ENCODE peak calls at places on chromosomes 13 and 19, in nine cellular contexts. D is uterus, C is left ventricle myocardium inferior, Q is right cardiac atrium, S is cardiac muscle cell, K is pancreas, A is suprapubic skin, P is testis, X is A673. G is an unnamed sample.

GRCh38 chr13:30138511-30138910 is 168.8 kb downstream of the KATNAL1 start:
- DNase-seq in D (no peak), C (no peak), Q (no peak), S (no peak), K (no peak), A (no peak), P (no peak), X (no peak), G (no peak)

GRCh38 chr13:95073826-95074345 is 227.4 kb downstream of the ABCC4 start:
- DNase-seq in D (no peak), C (no peak), Q (no peak), S (no peak), K (no peak), A (no peak), P (no peak), X (no peak), G (no peak)

GRCh38 chr13:78649997-78650724 is 8.8 kb downstream of the OBI1 start:
- DNase-seq in D (no peak), C (no peak), Q (no peak), S (no peak), K (no peak), A (no peak), P (no peak), X (no peak), G (no peak)

GRCh38 chr13:61128850-61129645 is 286.6 kb downstream of the PCDH20 start:
- DNase-seq in D (no peak), C (no peak), Q (no peak), S (no peak), K (no peak), A (no peak), P (no peak), X (peak; percentile 33), G (no peak)

GRCh38 chr13:22047082-22047784 is 376.4 kb downstream of the FGF9 start:
- DNase-seq in D (no peak), C (no peak), Q (no peak), S (no peak), K (no peak), A (no peak), P (no peak), X (no peak), G (no peak)

GRCh38 chr13:26880741-26881140 is 120.2 kb upstream of the GPR12 start:
- DNase-seq in D (no peak), C (no peak), Q (no peak), S (no peak), K (no peak), A (no peak), P (no peak), X (no peak), G (no peak)

GRCh38 chr13:93736111-93736510 is 509.5 kb downstream of the GPC6 start:
- DNase-seq in D (no peak), C (no peak), Q (no peak), S (no peak), K (no peak), A (no peak), P (no peak), X (no peak), G (no peak)

GRCh38 chr19:56105090-56105701 is 15.9 kb downstream of the ZNF787 start:
- DNase-seq in D (peak; percentile 82), C (peak; percentile 63), Q (peak; percentile 88), S (peak; percentile 78), K (peak; percentile 86), A (no peak), P (peak; percentile 85), X (peak; percentile 91), G (peak; percentile 85)

GRCh38 chr13:114141261-114141996 is 9.0 kb upstream of the RASA3 start:
- DNase-seq in D (no peak), C (no peak), Q (no peak), S (no peak), K (peak; percentile 21), A (no peak), P (no peak), X (no peak), G (no peak)

GRCh38 chr13:98180092-98180491 is 3.0 kb upstream of the RNF113B start:
- DNase-seq in D (no peak), C (no peak), Q (no peak), S (no peak), K (no peak), A (no peak), P (no peak), X (peak; percentile 22), G (no peak)

GRCh38 chr13:76948139-76948538 is at the start of gene ACOD1:
- DNase-seq in D (no peak), C (no peak), Q (no peak), S (no peak), K (no peak), A (no peak), P (no peak), X (no peak), G (no peak)

GRCh38 chr19:10882108-10882457 is 10.7 kb downstream of the CARM1 start:
- DNase-seq in D (no peak), C (peak; percentile 48), Q (no peak), S (peak; percentile 42), K (no peak), A (no peak), P (no peak), X (no peak), G (no peak)

GRCh38 chr13:36090592-36090991 is 40.6 kb downstream of the DCLK1 start:
- DNase-seq in D (no peak), C (no peak), Q (no peak), S (no peak), K (no peak), A (no peak), P (no peak), X (peak; percentile 37), G (no peak)

GRCh38 chr13:101711307-101712025 is 259.0 kb downstream of the ITGBL1 start:
- DNase-seq in D (no peak), C (peak; percentile 19), Q (peak; percentile 50), S (no peak), K (no peak), A (no peak), P (no peak), X (no peak), G (no peak)

GRCh38 chr13:98893361-98893760 is 84.5 kb downstream of the DOCK9 start:
- DNase-seq in D (no peak), C (no peak), Q (no peak), S (no peak), K (no peak), A (no peak), P (no peak), X (peak; percentile 33), G (no peak)

GRCh38 chr19:50173144-50173543 is 10.1 kb upstream of the IZUMO2 start:
- DNase-seq in D (no peak), C (no peak), Q (no peak), S (no peak), K (no peak), A (no peak), P (no peak), X (no peak), G (no peak)

GRCh38 chr19:18205180-18205915 is 1.5 kb upstream of the RAB3A start:
- DNase-seq in D (peak; percentile 91), C (peak; percentile 86), Q (peak; percentile 95), S (peak; percentile 82), K (peak; percentile 79), A (peak; percentile 92), P (peak; percentile 85), X (peak; percentile 68), G (peak; percentile 91)
- H3K27ac ChIP-seq in D (peak overlapping the region; percentile 100), C (peak overlapping the region; percentile 100), Q (peak overlapping the region; percentile 95), S (peak overlapping the region; percentile 94), K (peak overlapping the region; percentile 60), A (peak overlapping the region; percentile 94), P (peak overlapping the region; percentile 97), X (peak overlapping the region; percentile 86), G (peak overlapping the region; percentile 93)

DNA sequence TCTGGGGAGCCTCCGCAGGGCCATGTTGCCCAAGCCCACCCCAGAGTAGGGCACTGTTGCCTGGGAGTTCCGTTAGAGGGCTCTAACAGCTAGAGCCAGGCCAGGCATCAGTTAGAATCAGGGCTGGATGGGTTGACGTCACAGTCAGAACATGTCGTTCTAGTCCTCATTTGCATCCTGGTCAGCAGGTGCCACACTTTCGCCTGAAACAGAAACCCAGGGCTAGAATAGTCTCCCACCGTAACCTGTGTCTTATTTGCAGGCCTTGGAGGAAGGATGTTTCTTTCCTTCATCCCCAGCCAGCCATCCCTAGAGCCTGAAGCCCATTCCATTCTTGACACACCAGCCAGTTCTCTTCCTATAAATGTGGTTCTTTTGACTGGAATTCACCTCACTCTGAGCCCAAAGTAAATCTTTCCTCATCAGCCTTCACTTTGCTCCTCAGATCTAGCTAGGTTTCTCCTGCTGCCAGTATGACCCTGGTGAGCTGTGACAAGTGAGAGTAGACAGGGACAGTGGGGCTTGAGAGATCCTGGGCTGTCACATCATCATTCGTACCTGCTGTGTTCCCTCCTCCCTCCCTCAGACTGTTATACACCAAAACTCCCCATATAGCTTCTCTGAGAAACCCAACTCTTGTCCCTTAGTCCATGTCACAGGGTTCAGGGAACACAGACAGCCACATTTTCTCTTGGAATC is 12.2 kb upstream of the CCDC97 start:
- DNase-seq in D (no peak), C (no peak), Q (no peak), S (no peak), K (no peak), A (no peak), P (no peak), X (no peak), G (no peak)
- H3K27ac ChIP-seq in D (peak overlapping the region; percentile 69), C (peak overlapping the region; percentile 86), Q (peak overlapping the region; percentile 96), S (peak overlapping the region; percentile 93), K (no peak overlapping the region), A (peak overlapping the region; percentile 89), P (peak overlapping the region; percentile 81), X (no peak overlapping the region), G (peak overlapping the region; percentile 81)

DNA sequence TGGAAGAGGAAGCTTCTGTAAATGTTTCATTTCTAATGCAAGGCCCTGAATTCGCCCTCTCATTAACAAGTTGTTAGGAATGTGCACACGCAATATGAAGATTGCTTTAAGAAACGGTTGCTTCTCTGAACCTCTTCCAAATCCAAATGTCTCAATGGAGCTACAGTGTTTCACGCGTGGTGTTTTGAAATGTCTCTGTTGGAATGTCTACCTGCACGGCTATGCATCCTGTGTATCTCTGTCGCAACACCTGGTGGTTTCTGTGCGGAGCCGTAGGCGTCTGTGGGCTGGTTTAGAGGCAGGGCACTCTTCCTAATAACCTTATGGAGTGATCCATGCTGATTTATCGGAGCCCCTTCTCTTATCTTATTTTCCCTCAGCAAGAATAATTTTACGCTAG is 1584.2 kb upstream of the SLC10A2 start:
- DNase-seq in D (no peak), C (no peak), Q (no peak), S (no peak), K (no peak), A (no peak), P (no peak), X (no peak), G (no peak)
- H3K27ac ChIP-seq in D (no peak overlapping the region), C (no peak overlapping the region), Q (no peak overlapping the region), S (no peak overlapping the region), K (no peak overlapping the region), A (no peak overlapping the region), P (no peak overlapping the region), X (no peak overlapping the region), G (no peak overlapping the region)

DNA sequence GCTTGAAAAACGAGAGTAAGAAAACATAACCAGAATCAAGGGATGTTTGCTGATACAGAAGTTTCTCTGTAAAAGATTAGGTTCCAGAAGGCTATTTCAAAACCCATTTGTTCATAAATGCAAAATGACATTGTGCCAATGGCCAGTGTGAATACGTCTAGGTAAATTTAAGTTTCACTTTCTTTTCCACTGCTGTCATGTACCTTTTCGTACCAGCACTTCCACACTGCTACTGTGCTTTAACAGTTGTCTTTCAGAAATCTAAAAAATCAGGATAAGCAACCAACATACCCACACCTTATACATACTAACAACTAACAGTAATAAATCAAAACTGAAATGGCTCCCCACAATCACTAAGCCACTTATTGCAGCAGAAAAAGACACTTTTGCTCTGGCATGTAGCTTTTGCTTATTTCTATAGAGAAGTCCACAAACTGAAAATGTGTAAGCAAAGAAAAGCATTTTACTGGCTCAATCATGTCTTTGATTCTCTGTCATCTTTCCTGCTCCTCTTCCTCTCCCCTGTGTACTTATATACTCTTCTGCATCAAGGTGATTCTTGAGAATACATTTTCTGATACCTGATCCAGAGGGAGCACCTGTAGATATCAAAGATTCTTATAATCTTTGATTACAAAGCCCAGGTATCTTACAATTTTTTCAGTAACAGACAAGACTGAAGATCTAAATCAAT is 34.3 kb downstream of the ELF1 start:
- DNase-seq in D (no peak), C (no peak), Q (no peak), S (no peak), K (no peak), A (no peak), P (no peak), X (no peak), G (no peak)
- H3K27ac ChIP-seq in D (peak overlapping the region; percentile 91), C (peak overlapping the region; percentile 86), Q (no peak overlapping the region), S (no peak overlapping the region), K (no peak overlapping the region), A (peak overlapping the region; percentile 75), P (peak overlapping the region; percentile 92), X (no peak overlapping the region), G (peak overlapping the region; percentile 54)

G was measured in coronary artery.